ENCODE peak calls at places on chromosomes 1 and 21, in four cellular contexts. J is heart left ventricle; Q is tibial artery; C is CD8-positive, alpha-beta T cell. N is an unnamed sample. For H3K4me1, the result is how much of the 10 kb centered on the place peaks cover.

GRCh38 chr1:52574594-52574993 is 21.7 kb upstream of the TUT4 start:
- DNase-seq in J (no peak), Q (no peak), C (no peak), N (peak)

GRCh38 chr1:17439250-17440073 is at the start of gene RCC2:
- DNase-seq in J (peak), Q (peak), C (peak), N (peak)

GRCh38 chr1:70874063-70874462 is 173.6 kb downstream of the PTGER3 start:
- DNase-seq in J (no peak), Q (peak), C (no peak), N (no peak)

GRCh38 chr1:16117369-16117768 is 38.5 kb downstream of the EPHA2 start:
- DNase-seq in J (no peak), Q (no peak), C (no peak), N (no peak)

GRCh38 chr1:154749078-154749760 is 120.9 kb downstream of the KCNN3 start:
- DNase-seq in J (no peak), Q (no peak), C (no peak), N (no peak)

GRCh38 chr1:55812281-55812680 is 597.1 kb upstream of the USP24 start:
- DNase-seq in J (no peak), Q (no peak), C (no peak), N (no peak)

GRCh38 chr1:154993572-154994268 is at the start of gene LENEP:
- DNase-seq in J (peak), Q (peak), C (no peak), N (no peak)

GRCh38 chr1:109643385-109644230 is 12.3 kb upstream of the GSTM4 start:
- DNase-seq in J (peak), Q (peak), C (peak), N (peak)

GRCh38 chr1:115727706-115728249 is 40.7 kb downstream of the CASQ2 start:
- DNase-seq in J (peak), Q (peak), C (no peak), N (peak)

GRCh38 chr1:164592634-164593033 is 33.6 kb downstream of the PBX1 start:
- DNase-seq in J (no peak), Q (no peak), C (no peak), N (no peak)

GRCh38 chr1:200708769-200709168 is 29.9 kb upstream of the CAMSAP2 start:
- DNase-seq in J (no peak), Q (no peak), C (no peak), N (no peak)

GRCh38 chr1:19651141-19651737 is 7.1 kb downstream of the NBL1 start:
- DNase-seq in J (peak), Q (no peak), C (peak), N (peak)

GRCh38 chr1:8276173-8276914 is 41.6 kb upstream of the SLC45A1 start:
- DNase-seq in J (no peak), Q (no peak), C (no peak), N (no peak)

GRCh38 chr1:23562138-23562819 is 3.0 kb upstream of the ID3 start:
- DNase-seq in J (peak), Q (peak), C (no peak), N (peak)

GRCh38 chr1:205449254-205449749 is 6.5 kb downstream of the BLACAT1 start:
- DNase-seq in J (no peak), Q (no peak), C (no peak), N (no peak)

GRCh38 chr1:3548156-3548893 is 63.0 kb downstream of the MEGF6 start:
- DNase-seq in J (no peak), Q (no peak), C (no peak), N (no peak)

GRCh38 chr1:102732927-102733326 is 375.4 kb downstream of the COL11A1 start:
- DNase-seq in J (no peak), Q (no peak), C (no peak), N (no peak)

GRCh38 chr1:93552751-93553455 is 105.0 kb downstream of the FNBP1L start:
- DNase-seq in J (peak), Q (no peak), C (no peak), N (no peak)

GRCh38 chr1:9639190-9639589 is 12.3 kb upstream of the PIK3CD start:
- DNase-seq in J (no peak), Q (no peak), C (no peak), N (no peak)

GRCh38 chr1:243267346-243268283 is 11.8 kb downstream of the SDCCAG8 start:
- DNase-seq in J (no peak), Q (no peak), C (no peak), N (no peak)

GRCh38 chr21:36966846-36967657 is 583 bp upstream of the HLCS start:
- DNase-seq in J (no peak), Q (peak), C (no peak), N (no peak)

GRCh38 chr21:46347203-46347550 is 23.2 kb downstream of the PCNT start:
- DNase-seq in J (no peak), Q (no peak), C (no peak), N (no peak)

GRCh38 chr1:205188132-205188531 is 23.4 kb downstream of the DSTYK start:
- DNase-seq in J (no peak), Q (no peak), C (no peak), N (no peak)

GRCh38 chr1:109639841-109640184 is 16.1 kb upstream of the GSTM4 start:
- DNase-seq in J (no peak), Q (no peak), C (no peak), N (peak)

GRCh38 chr1:216898801-216899200 is 175.6 kb upstream of the ESRRG start:
- DNase-seq in J (no peak), Q (no peak), C (no peak), N (no peak)

GRCh38 chr1:170214117-170214979 is 68.6 kb downstream of the NTMT2 start:
- DNase-seq in J (no peak), Q (no peak), C (no peak), N (no peak)

GRCh38 chr1:177385760-177386698 is 215.3 kb downstream of the BRINP2 start:
- DNase-seq in J (no peak), Q (no peak), C (no peak), N (no peak)

GRCh38 chr1:21937372-21938121 is 437 bp upstream of the HSPG2 start:
- DNase-seq in J (peak), Q (peak), C (peak), N (peak)

GRCh38 chr1:228378453-228379164 is 28.0 kb downstream of the TRIM11 start:
- DNase-seq in J (peak), Q (peak), C (peak), N (peak)

GRCh38 chr1:164914208-164914607 is 355.2 kb downstream of the PBX1 start:
- DNase-seq in J (no peak), Q (no peak), C (no peak), N (peak)

GRCh38 chr1:98793136-98793535 is 131.6 kb downstream of the SNX7 start:
- DNase-seq in J (no peak), Q (no peak), C (no peak), N (no peak)

GRCh38 chr1:164617607-164618564 is 58.9 kb downstream of the PBX1 start:
- DNase-seq in J (no peak), Q (no peak), C (no peak), N (no peak)

GRCh38 chr1:15345711-15346355 is 63.9 kb upstream of the EFHD2 start:
- DNase-seq in J (peak), Q (peak), C (peak), N (no peak)

GRCh38 chr21:15060776-15061175 is 4.0 kb downstream of the NRIP1 start:
- DNase-seq in J (no peak), Q (no peak), C (no peak), N (no peak)

GRCh38 chr1:59139396-59139795 is 157.5 kb upstream of the FGGY start:
- DNase-seq in J (peak), Q (no peak), C (no peak), N (peak)

GRCh38 chr1:166080277-166080964 is 86.4 kb downstream of the FAM78B start:
- DNase-seq in J (no peak), Q (no peak), C (no peak), N (no peak)

GRCh38 chr1:38028671-38029070 is 16.1 kb downstream of the UTP11 start:
- DNase-seq in J (no peak), Q (no peak), C (no peak), N (no peak)

GRCh38 chr21:41402231-41402630 is 23.8 kb upstream of the MX1 start:
- DNase-seq in J (no peak), Q (no peak), C (no peak), N (no peak)

DNA sequence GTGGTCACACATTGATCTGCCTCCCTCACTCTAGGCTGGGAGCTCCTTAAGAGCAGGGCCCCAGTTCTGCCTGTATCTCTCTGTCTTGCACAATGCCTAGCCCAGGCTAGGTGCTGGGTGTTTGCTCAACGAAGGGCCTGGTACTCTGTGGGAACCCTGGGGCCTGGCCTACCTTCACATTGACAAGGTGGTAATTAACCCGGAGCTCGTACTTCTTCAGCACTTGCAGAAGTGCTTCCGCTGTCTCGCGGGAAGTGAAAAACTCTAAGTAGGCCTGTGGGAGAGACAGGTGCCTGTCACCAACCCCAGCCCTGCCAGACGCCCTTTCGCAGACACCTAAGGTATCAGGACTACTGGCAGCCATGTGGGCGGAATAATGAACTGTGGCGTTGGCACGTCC is 13.7 kb downstream of the MTHFR start:
- DNase-seq in J (peak), Q (no peak), C (no peak), N (peak)
- H3K27ac ChIP-seq in J (peak), Q (peak), C (no peak), N (peak)

GRCh38 chr1:39170731-39171375 is 33.6 kb upstream of the MACF1 start:
- DNase-seq in J (no peak), Q (no peak), C (no peak), N (no peak)

GRCh38 chr1:39174400-39175081 is 30.0 kb upstream of the MACF1 start:
- DNase-seq in J (no peak), Q (no peak), C (no peak), N (no peak)

GRCh38 chr1:39177641-39178040 is 26.9 kb upstream of the MACF1 start:
- DNase-seq in J (no peak), Q (no peak), C (no peak), N (no peak)

GRCh38 chr1:39173119-39173994 is 31.1 kb upstream of the MACF1 start:
- DNase-seq in J (no peak), Q (no peak), C (no peak), N (no peak)

GRCh38 chr1:39173995-39174380 is 30.5 kb upstream of the MACF1 start:
- DNase-seq in J (no peak), Q (no peak), C (no peak), N (no peak)
- H3K4me1 ChIP-seq in J (half or more), Q (half or more), C (under half), N (under half)

DNA sequence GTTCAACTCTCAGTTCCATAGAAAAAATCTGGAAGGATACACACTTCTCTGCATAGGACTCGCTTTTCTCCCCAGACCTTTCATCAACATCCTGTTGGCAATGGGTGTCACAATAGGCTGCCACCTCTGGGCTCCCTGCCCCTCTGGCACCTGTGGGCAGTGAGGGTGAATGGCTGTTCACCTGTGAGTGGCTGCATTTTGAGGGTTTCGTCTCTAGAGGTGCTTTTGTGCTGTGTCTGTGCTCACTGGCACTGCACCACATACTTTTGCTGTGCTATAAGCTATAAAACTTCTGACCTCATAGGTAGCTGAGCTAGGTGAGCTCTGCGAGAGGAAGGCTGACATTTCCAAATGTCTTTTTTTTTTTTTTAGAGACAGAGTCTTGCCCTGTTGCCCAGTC is 36.0 kb downstream of the SLC30A1 start:
- DNase-seq in J (no peak), Q (no peak), C (no peak), N (peak)
- TF ChIP-seq CTCF in J (no peak), Q (no peak), C (no peak), N (no peak)

GRCh38 chr1:28354121-28354520 is 15.4 kb upstream of the PHACTR4 start:
- DNase-seq in J (no peak), Q (no peak), C (no peak), N (no peak)
- H3K27ac ChIP-seq in J (no peak), Q (no peak), C (no peak), N (no peak)

DNA sequence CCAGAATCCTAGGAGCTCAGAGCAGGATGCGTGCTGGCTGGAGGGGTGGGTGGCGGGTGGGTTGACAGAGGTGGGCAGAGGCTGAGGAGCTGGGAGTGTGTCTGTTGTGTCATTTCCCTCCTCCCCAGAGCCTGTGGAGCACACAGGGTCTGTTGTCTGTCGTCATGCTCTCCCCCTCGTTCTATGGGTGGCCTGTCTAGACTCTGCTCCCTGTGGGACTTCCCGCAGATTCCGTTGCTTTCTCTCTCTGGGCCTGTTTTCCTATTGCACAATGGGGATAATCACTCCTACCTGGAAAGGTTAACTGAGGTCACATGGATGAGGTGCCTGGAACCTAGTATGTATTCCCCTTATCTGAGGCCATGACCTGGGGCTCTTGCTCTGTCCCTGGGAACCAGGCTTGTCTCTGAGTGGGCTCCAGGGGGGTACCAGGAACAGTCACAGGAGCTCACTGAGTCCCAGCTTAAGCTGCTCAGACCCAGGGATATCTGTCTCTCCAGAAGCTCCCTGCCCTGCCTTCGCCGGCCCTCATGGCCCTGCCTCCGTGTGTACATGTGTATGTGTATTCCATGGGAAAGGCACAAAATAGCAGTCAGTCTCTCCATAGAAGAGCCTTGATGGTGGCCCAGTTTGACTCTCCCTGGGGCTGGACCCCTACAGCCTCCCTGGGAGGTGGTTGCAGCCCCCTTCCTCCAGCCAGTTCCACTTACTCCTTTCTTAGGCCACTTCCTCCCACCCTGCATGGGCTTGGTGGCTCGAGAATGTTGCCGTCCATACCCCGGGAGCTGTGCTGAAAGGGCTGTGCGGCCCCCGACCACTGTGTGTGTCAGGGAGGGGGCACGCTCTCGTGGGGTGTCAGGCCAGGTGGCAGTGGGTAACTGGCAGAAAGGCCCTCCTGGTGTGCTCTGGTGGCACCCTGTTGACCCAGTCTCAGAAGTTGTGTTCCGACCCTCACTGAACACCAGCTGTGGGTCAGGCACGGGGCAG is 17.9 kb downstream of the PTPRF start:
- DNase-seq in J (no peak), Q (no peak), C (no peak), N (peak)
- H3K4me1 ChIP-seq in J (under half), Q (under half), C (under half), N (half or more)

GRCh38 chr1:234409328-234409727 is 36.1 kb downstream of the COA6 start:
- DNase-seq in J (no peak), Q (no peak), C (no peak), N (no peak)
- TF ChIP-seq CTCF in J (no peak), Q (no peak), C (no peak), N (peak)

DNA sequence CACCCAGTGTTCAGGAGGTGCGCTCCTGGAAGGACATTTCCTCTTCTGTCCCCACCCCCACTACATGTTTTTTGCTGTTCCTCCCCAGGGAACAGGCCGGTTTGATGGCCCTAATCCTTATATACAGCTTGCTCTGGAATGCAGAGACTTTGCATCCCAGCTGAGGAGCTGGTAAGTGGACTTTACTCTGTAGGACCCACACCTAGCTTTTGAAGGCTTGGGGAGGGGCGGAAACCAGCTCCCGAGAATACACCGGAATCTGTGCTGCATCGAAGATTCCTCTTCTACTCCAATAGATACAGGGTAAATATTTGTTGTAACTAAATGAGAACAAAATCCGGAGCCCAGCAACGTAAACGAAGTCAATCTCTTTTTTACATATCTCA is 1.2 kb upstream of the CGN start:
- DNase-seq in J (no peak), Q (no peak), C (no peak), N (peak)
- H3K27ac ChIP-seq in J (no peak), Q (no peak), C (no peak), N (peak)

N was measured in hepatocyte.